ENCODE peak calls at places on chromosomes 5 and 9, in seven cellular contexts. Y is CD4-positive, CD25-positive, alpha-beta regulatory T cell; K is ovary; J is CD8-positive, alpha-beta memory T cell; G is brain microvascular endothelial cell; M is heart right ventricle; H is upper lobe of right lung. R is an unnamed sample.

GRCh38 chr5:51159606-51160005 is 223.6 kb upstream of the ISL1 start:
- DNase-seq in Y (no peak), K (no peak), J (peak), G (no peak), M (no peak), H (no peak), R (no peak)

GRCh38 chr9:36985769-36986547 is 48.1 kb downstream of the PAX5 start:
- DNase-seq in Y (no peak), K (no peak), J (no peak), G (no peak), M (no peak), H (peak), R (no peak)

GRCh38 chr5:15082096-15082495 is 210.5 kb upstream of the ANKH start:
- DNase-seq in Y (no peak), K (no peak), J (no peak), G (no peak), M (no peak), H (no peak), R (no peak)

GRCh38 chr9:126472931-126473330 is 140.8 kb upstream of the LMX1B start:
- DNase-seq in Y (no peak), K (no peak), J (no peak), G (no peak), M (no peak), H (no peak), R (no peak)

GRCh38 chr9:38154501-38155421 is 85.7 kb upstream of the SHB start:
- DNase-seq in Y (no peak), K (no peak), J (no peak), G (no peak), M (no peak), H (no peak), R (no peak)

GRCh38 chr9:78064075-78064474 is 32.5 kb upstream of the GNAQ start:
- DNase-seq in Y (no peak), K (no peak), J (no peak), G (no peak), M (no peak), H (no peak), R (no peak)

GRCh38 chr5:67143549-67143948 is 53.0 kb downstream of the CD180 start:
- DNase-seq in Y (no peak), K (no peak), J (no peak), G (no peak), M (no peak), H (no peak), R (no peak)

GRCh38 chr5:1217596-1218206 is 7.5 kb upstream of the SLC6A18 start:
- DNase-seq in Y (no peak), K (no peak), J (no peak), G (no peak), M (no peak), H (no peak), R (no peak)

GRCh38 chr9:111740739-111741138 is 54.0 kb downstream of the SHOC1 start:
- DNase-seq in Y (no peak), K (no peak), J (no peak), G (no peak), M (no peak), H (no peak), R (no peak)

GRCh38 chr9:126626117-126627022 is 12.6 kb downstream of the LMX1B start:
- DNase-seq in Y (no peak), K (no peak), J (no peak), G (no peak), M (no peak), H (no peak), R (no peak)

GRCh38 chr5:67414712-67415111 is 218.1 kb upstream of the CD180 start:
- DNase-seq in Y (no peak), K (no peak), J (no peak), G (no peak), M (no peak), H (no peak), R (no peak)

GRCh38 chr9:19498015-19498414 is 89.2 kb downstream of the ACER2 start:
- DNase-seq in Y (no peak), K (no peak), J (no peak), G (no peak), M (no peak), H (no peak), R (no peak)

GRCh38 chr9:118000581-118000980 is 296.4 kb downstream of the TLR4 start:
- DNase-seq in Y (no peak), K (no peak), J (no peak), G (no peak), M (no peak), H (no peak), R (no peak)

GRCh38 chr9:36221667-36222066 is 30.9 kb downstream of the CLTA start:
- DNase-seq in Y (no peak), K (no peak), J (no peak), G (no peak), M (no peak), H (no peak), R (no peak)

GRCh38 chr5:57491369-57491965 is 8.9 kb upstream of the ACTBL2 start:
- DNase-seq in Y (no peak), K (no peak), J (no peak), G (no peak), M (no peak), H (no peak), R (no peak)

GRCh38 chr5:149125386-149125891 is 15.9 kb upstream of the ABLIM3 start:
- DNase-seq in Y (no peak), K (no peak), J (no peak), G (no peak), M (no peak), H (no peak), R (no peak)

GRCh38 chr9:77066388-77066787 is 46.9 kb downstream of the FOXB2 start:
- DNase-seq in Y (no peak), K (no peak), J (no peak), G (no peak), M (no peak), H (no peak), R (no peak)

GRCh38 chr5:57082441-57083067 is 91.3 kb upstream of the GPBP1 start:
- DNase-seq in Y (no peak), K (no peak), J (no peak), G (peak), M (no peak), H (no peak), R (no peak)

GRCh38 chr9:116549061-116549664 is 137.9 kb upstream of the TRIM32 start:
- DNase-seq in Y (no peak), K (peak), J (no peak), G (peak), M (peak), H (peak), R (peak)

GRCh38 chr5:2738156-2738699 is 13.2 kb downstream of the IRX2 start:
- DNase-seq in Y (no peak), K (no peak), J (no peak), G (no peak), M (no peak), H (no peak), R (no peak)

GRCh38 chr9:136670571-136671253 is 8.0 kb downstream of the EGFL7 start:
- DNase-seq in Y (no peak), K (no peak), J (no peak), G (no peak), M (no peak), H (no peak), R (no peak)

GRCh38 chr5:178941361-178941760 is 363 bp downstream of the ZNF454 start:
- DNase-seq in Y (no peak), K (peak), J (no peak), G (peak), M (peak), H (no peak), R (no peak)

DNA sequence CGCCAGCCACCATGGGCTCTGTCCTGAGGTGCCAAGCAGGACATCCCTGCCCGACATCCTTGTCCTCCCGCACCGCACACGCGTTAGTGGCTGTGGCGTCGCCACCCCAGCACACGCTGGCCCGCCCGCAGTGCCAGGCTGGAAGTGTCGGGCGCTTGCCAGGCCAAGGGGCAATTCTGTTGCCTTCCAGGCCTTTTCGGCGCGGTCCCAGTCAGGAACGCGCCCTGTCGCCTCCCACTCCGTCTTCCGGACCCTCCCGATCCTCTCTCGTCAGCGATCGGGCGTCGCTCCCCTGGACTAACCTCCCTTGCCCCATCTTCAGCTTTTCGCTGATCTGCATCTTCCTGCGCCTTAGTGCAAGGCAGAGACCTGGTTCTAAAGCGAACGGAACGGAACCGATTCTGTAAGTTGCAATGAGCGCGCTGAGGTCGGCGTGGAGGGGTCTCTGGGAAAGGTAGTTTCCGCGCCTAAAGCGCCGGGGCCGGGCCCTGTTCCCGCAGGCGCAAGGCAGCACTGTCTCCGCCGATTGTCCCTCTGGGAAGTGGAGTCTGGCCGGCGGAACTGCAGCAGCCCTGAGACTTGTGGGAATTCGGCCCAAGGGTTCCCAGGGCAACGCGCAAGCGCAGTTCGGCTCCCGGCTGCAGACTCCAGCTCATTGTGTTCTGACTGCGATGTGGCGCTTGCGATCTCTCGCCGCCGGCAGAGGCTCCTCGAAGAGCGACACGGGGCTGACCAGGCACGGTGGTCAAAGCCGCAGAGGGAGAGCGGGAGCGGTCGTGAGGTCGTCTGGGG is at the start of gene ZNF454:
- DNase-seq in Y (no peak), K (peak), J (no peak), G (peak), M (peak), H (peak), R (peak)
- H3K27ac ChIP-seq in Y (no peak), K (no peak), J (no peak), G (peak), M (peak), H (peak), R (peak)

GRCh38 chr5:73673161-73673591 is 47.2 kb downstream of the ARHGEF28 start:
- DNase-seq in Y (no peak), K (no peak), J (no peak), G (peak), M (no peak), H (no peak), R (no peak)

GRCh38 chr5:73674669-73675004 is 48.6 kb downstream of the ARHGEF28 start:
- DNase-seq in Y (no peak), K (no peak), J (no peak), G (no peak), M (no peak), H (no peak), R (no peak)

GRCh38 chr5:73682176-73682575 is 56.2 kb downstream of the ARHGEF28 start:
- DNase-seq in Y (no peak), K (no peak), J (no peak), G (no peak), M (no peak), H (no peak), R (no peak)

GRCh38 chr5:73678322-73678740 is 52.3 kb downstream of the ARHGEF28 start:
- DNase-seq in Y (no peak), K (no peak), J (no peak), G (no peak), M (no peak), H (no peak), R (no peak)

GRCh38 chr5:73678807-73679206 is 52.8 kb downstream of the ARHGEF28 start:
- DNase-seq in Y (no peak), K (no peak), J (no peak), G (no peak), M (no peak), H (no peak), R (no peak)
- H3K27ac ChIP-seq in Y (no peak), K (no peak), J (no peak), G (no peak), M (no peak), H (no peak), R (no peak)

DNA sequence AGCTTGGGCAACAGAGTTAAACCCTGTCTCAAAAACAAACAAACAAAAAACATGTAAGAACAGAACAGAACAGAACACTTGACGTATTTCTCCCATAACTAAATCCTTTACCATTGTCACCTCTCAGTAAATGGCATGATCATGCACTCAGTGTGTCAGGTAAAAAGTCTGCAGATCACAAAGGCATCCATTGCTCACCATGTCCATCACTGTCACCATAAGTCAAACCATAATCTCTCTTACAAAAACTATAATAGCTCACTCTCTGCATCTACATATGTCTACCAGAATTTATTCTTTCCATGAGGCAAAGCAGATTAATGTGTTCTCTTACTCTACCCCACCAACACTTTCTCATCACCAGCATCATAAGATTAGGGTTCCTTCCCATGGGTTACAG is 387.5 kb downstream of the CDH12 start:
- DNase-seq in Y (no peak), K (no peak), J (no peak), G (no peak), M (no peak), H (no peak), R (no peak)
- H3K27ac ChIP-seq in Y (no peak), K (no peak), J (no peak), G (no peak), M (no peak), H (no peak), R (no peak)

GRCh38 chr5:59204114-59204897 is 621.4 kb downstream of the RAB3C start:
- DNase-seq in Y (no peak), K (no peak), J (no peak), G (no peak), M (no peak), H (no peak), R (no peak)

GRCh38 chr5:59208468-59208867 is 625.6 kb downstream of the RAB3C start:
- DNase-seq in Y (no peak), K (no peak), J (no peak), G (no peak), M (no peak), H (no peak), R (no peak)

GRCh38 chr5:59207416-59207815 is 624.5 kb downstream of the RAB3C start:
- DNase-seq in Y (no peak), K (no peak), J (no peak), G (no peak), M (no peak), H (no peak), R (no peak)

GRCh38 chr5:59209758-59210359 is 627.0 kb downstream of the RAB3C start:
- DNase-seq in Y (no peak), K (no peak), J (no peak), G (no peak), M (no peak), H (no peak), R (no peak)

GRCh38 chr5:59206132-59206581 is 623.3 kb downstream of the RAB3C start:
- DNase-seq in Y (no peak), K (no peak), J (no peak), G (peak), M (no peak), H (no peak), R (no peak)
- H3K27ac ChIP-seq in Y (no peak), K (no peak), J (no peak), G (peak), M (no peak), H (no peak), R (peak)

GRCh38 chr5:59040007-59040803 is 457.3 kb downstream of the RAB3C start:
- DNase-seq in Y (no peak), K (no peak), J (no peak), G (no peak), M (no peak), H (no peak), R (no peak)
- H3K27ac ChIP-seq in Y (peak), K (no peak), J (peak), G (peak), M (peak), H (peak), R (peak)

DNA sequence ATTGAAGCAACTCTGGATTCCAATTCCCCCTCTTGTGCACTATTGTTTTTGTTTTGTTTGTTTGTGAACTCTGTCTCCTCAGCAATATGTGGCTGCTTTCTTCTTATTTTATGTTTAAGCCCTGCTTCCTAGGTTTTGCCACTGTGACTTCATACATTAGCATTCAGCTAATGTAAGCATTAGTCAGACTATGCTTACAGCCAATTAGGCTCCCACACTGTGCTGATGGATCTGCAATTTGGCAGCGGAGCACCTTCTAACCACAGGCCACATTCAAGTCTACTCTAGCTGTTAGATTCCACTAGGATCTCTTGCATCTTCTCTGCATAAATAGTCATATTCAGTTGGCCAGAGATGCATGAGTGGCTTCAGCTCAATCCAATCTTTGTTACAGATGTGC is 9.6 kb upstream of the BICD2 start:
- DNase-seq in Y (no peak), K (no peak), J (no peak), G (peak), M (no peak), H (no peak), R (no peak)
- H3K27ac ChIP-seq in Y (no peak), K (no peak), J (no peak), G (no peak), M (no peak), H (no peak), R (no peak)

R was measured in right atrium auricular region.